ENCODE peak calls at places on chromosomes 1 and 21, in eight cellular contexts. V, B, Z, E, Q, A, Y and X are unnamed samples.

GRCh38 chr1:34858901-34859441 is 578 bp downstream of the SMIM12 start:
- DNase-seq in V (peak), B (peak), Z (peak), E (peak), Q (peak), A (no peak), Y (no peak), X (no peak)

GRCh38 chr1:167532375-167532774 is 14.0 kb upstream of the CD247 start:
- DNase-seq in V (no peak), B (no peak), Z (no peak), E (peak), Q (no peak), A (no peak), Y (no peak), X (no peak)

GRCh38 chr1:50417487-50417886 is 5.8 kb downstream of the DMRTA2 start:
- DNase-seq in V (no peak), B (no peak), Z (no peak), E (no peak), Q (no peak), A (no peak), Y (no peak), X (no peak)

GRCh38 chr1:17213433-17214148 is 8.7 kb downstream of the PADI1 start:
- DNase-seq in V (no peak), B (no peak), Z (no peak), E (no peak), Q (no peak), A (no peak), Y (no peak), X (no peak)

GRCh38 chr1:116496380-116496779 is 74.4 kb downstream of the CD58 start:
- DNase-seq in V (no peak), B (peak), Z (peak), E (peak), Q (no peak), A (no peak), Y (no peak), X (no peak)

GRCh38 chr1:78279051-78279450 is 211.7 kb upstream of the PTGFR start:
- DNase-seq in V (no peak), B (peak), Z (peak), E (no peak), Q (no peak), A (no peak), Y (no peak), X (no peak)

GRCh38 chr21:42695324-42696025 is 42.1 kb downstream of the PDE9A start:
- DNase-seq in V (no peak), B (peak), Z (peak), E (no peak), Q (no peak), A (peak), Y (peak), X (peak)

GRCh38 chr1:78340006-78340405 is 150.8 kb upstream of the PTGFR start:
- DNase-seq in V (no peak), B (peak), Z (peak), E (no peak), Q (no peak), A (no peak), Y (no peak), X (no peak)

GRCh38 chr21:15654171-15654570 is 75.6 kb upstream of the USP25 start:
- DNase-seq in V (no peak), B (no peak), Z (no peak), E (no peak), Q (no peak), A (no peak), Y (no peak), X (no peak)

GRCh38 chr1:170520601-170521000 is 11.4 kb upstream of the GORAB start:
- DNase-seq in V (no peak), B (peak), Z (no peak), E (no peak), Q (no peak), A (no peak), Y (no peak), X (no peak)

GRCh38 chr1:31036749-31037500 is 28.6 kb downstream of the PUM1 start:
- DNase-seq in V (no peak), B (peak), Z (no peak), E (no peak), Q (no peak), A (no peak), Y (no peak), X (no peak)

GRCh38 chr1:80882552-80882951 is 918.2 kb upstream of the ADGRL2 start:
- DNase-seq in V (no peak), B (peak), Z (peak), E (peak), Q (peak), A (no peak), Y (no peak), X (no peak)

GRCh38 chr1:89489037-89489729 is 35.4 kb upstream of the LRRC8B start:
- DNase-seq in V (no peak), B (peak), Z (peak), E (no peak), Q (no peak), A (peak), Y (no peak), X (no peak)

GRCh38 chr1:110674337-110675059 is at the start of gene KCNA3:
- DNase-seq in V (peak), B (no peak), Z (no peak), E (peak), Q (no peak), A (peak), Y (peak), X (no peak)

GRCh38 chr1:60828944-60829343 is 253.4 kb upstream of the NFIA start:
- DNase-seq in V (no peak), B (no peak), Z (no peak), E (no peak), Q (no peak), A (no peak), Y (no peak), X (no peak)

GRCh38 chr21:41164981-41165650 is 2.8 kb upstream of the BACE2 start:
- DNase-seq in V (no peak), B (peak), Z (peak), E (peak), Q (peak), A (no peak), Y (no peak), X (no peak)

GRCh38 chr1:206011057-206011456 is 7.9 kb upstream of the RAB7B start:
- DNase-seq in V (no peak), B (no peak), Z (no peak), E (no peak), Q (no peak), A (no peak), Y (no peak), X (no peak)

GRCh38 chr1:54220004-54220811 is 20.2 kb downstream of the MRPL37 start:
- DNase-seq in V (no peak), B (peak), Z (peak), E (peak), Q (no peak), A (peak), Y (no peak), X (peak)

GRCh38 chr1:94102126-94102525 is 18.8 kb downstream of the ABCA4 start:
- DNase-seq in V (no peak), B (no peak), Z (no peak), E (no peak), Q (no peak), A (peak), Y (no peak), X (no peak)

GRCh38 chr21:14716761-14717396 is 170.8 kb upstream of the SAMSN1 start:
- DNase-seq in V (no peak), B (no peak), Z (no peak), E (no peak), Q (no peak), A (no peak), Y (no peak), X (no peak)

GRCh38 chr1:115641762-115642167 is at the start of gene VANGL1:
- DNase-seq in V (peak), B (peak), Z (peak), E (peak), Q (peak), A (peak), Y (peak), X (no peak)

GRCh38 chr1:246515390-246516005 is 8.4 kb upstream of the SMYD3 start:
- DNase-seq in V (no peak), B (no peak), Z (no peak), E (no peak), Q (no peak), A (no peak), Y (no peak), X (no peak)

GRCh38 chr1:220748091-220748934 is at the start of gene MTARC2:
- DNase-seq in V (no peak), B (peak), Z (peak), E (peak), Q (peak), A (peak), Y (peak), X (peak)